ENCODE peak calls at places on chromosomes 3 and 15, in nine cellular contexts. N is tibial nerve; M is NCI-H2029 treated with DMSO at 0.1 percent for 48 hours; I is RWPE1; U is ELR; A is brain pericyte; O is HCEC 1CT; X is T-helper 2 cell; Q is stimulated activated CD4-positive, alpha-beta T cell treated with anti-CD3 and anti-CD28 coated beads, Interleukin-2, amount 100 ng/mL, for 48 hours. F is an unnamed sample.

GRCh38 chr15:28967071-28967470 is 81.3 kb downstream of the APBA2 start:
- DNase-seq in N (no peak), M (no peak), I (no peak), U (peak; percentile 64), A (no peak), O (no peak), X (no peak), Q (no peak), F (no peak)

GRCh38 chr15:42118650-42119531 is 24.5 kb upstream of the PLA2G4D start:
- DNase-seq in N (no peak), M (peak; percentile 31), I (no peak), U (peak; percentile 10), A (no peak), O (no peak), X (no peak), Q (no peak), F (no peak)

GRCh38 chr3:150275946-150276345 is 132.2 kb upstream of the TSC22D2 start:
- DNase-seq in N (no peak), M (no peak), I (no peak), U (peak; percentile 30), A (no peak), O (peak; percentile 47), X (no peak), Q (no peak), F (no peak)

GRCh38 chr3:157058392-157059071 is 101.4 kb downstream of the CCNL1 start:
- DNase-seq in N (no peak), M (no peak), I (no peak), U (no peak), A (no peak), O (no peak), X (no peak), Q (no peak), F (no peak)

GRCh38 chr15:90994059-90994416 is 297 bp downstream of the PRC1 start:
- DNase-seq in N (no peak), M (no peak), I (peak; percentile 20), U (peak; percentile 17), A (no peak), O (no peak), X (no peak), Q (no peak), F (no peak)

GRCh38 chr3:149845570-149846244 is 32.7 kb downstream of the RNF13 start:
- DNase-seq in N (no peak), M (no peak), I (no peak), U (no peak), A (no peak), O (no peak), X (no peak), Q (no peak), F (no peak)

GRCh38 chr3:168141405-168141993 is 45.8 kb upstream of the GOLIM4 start:
- DNase-seq in N (no peak), M (no peak), I (no peak), U (no peak), A (no peak), O (no peak), X (no peak), Q (no peak), F (no peak)

GRCh38 chr15:63509933-63510547 is 5.6 kb downstream of the USP3 start:
- DNase-seq in N (no peak), M (no peak), I (no peak), U (peak; percentile 83), A (no peak), O (peak; percentile 81), X (no peak), Q (no peak), F (no peak)

GRCh38 chr3:196632033-196632751 is 7.3 kb upstream of the NRROS start:
- DNase-seq in N (peak; percentile 70), M (peak; percentile 72), I (peak; percentile 82), U (peak; percentile 86), A (no peak), O (peak; percentile 74), X (peak; percentile 75), Q (peak; percentile 77), F (peak; percentile 86)

GRCh38 chr15:27134481-27134880 is 163.5 kb downstream of the GABRG3 start:
- DNase-seq in N (no peak), M (no peak), I (no peak), U (no peak), A (no peak), O (no peak), X (no peak), Q (no peak), F (no peak)

GRCh38 chr15:29541309-29541708 is 271.7 kb upstream of the NSMCE3 start:
- DNase-seq in N (no peak), M (no peak), I (no peak), U (no peak), A (no peak), O (no peak), X (no peak), Q (no peak), F (no peak)

GRCh38 chr3:10625307-10625706 is 119.9 kb upstream of the ATP2B2 start:
- DNase-seq in N (no peak), M (no peak), I (no peak), U (no peak), A (no peak), O (no peak), X (no peak), Q (no peak), F (no peak)

GRCh38 chr3:133938770-133939495 is 43.3 kb upstream of the RAB6B start:
- DNase-seq in N (no peak), M (no peak), I (peak; percentile 22), U (peak; percentile 28), A (no peak), O (no peak), X (no peak), Q (no peak), F (no peak)

GRCh38 chr3:156581954-156582353 is 27.0 kb upstream of the SSR3 start:
- DNase-seq in N (no peak), M (no peak), I (no peak), U (no peak), A (no peak), O (no peak), X (no peak), Q (no peak), F (no peak)

GRCh38 chr3:119524931-119525662 is 26.8 kb downstream of the TIMMDC1 start:
- DNase-seq in N (peak; percentile 15), M (no peak), I (no peak), U (peak; percentile 27), A (no peak), O (peak; percentile 11), X (no peak), Q (no peak), F (no peak)

GRCh38 chr3:173920386-173920785 is 522.8 kb downstream of the NLGN1 start:
- DNase-seq in N (no peak), M (peak; percentile 55), I (no peak), U (peak; percentile 69), A (no peak), O (peak; percentile 23), X (no peak), Q (no peak), F (no peak)

GRCh38 chr3:15152166-15152565 is 53.2 kb upstream of the RBSN start:
- DNase-seq in N (no peak), M (no peak), I (no peak), U (no peak), A (no peak), O (no peak), X (no peak), Q (no peak), F (no peak)

GRCh38 chr3:114730397-114730796 is 416.7 kb downstream of the ZBTB20 start:
- DNase-seq in N (no peak), M (peak; percentile 37), I (no peak), U (no peak), A (no peak), O (no peak), X (no peak), Q (no peak), F (no peak)

GRCh38 chr3:49339593-49339946 is 283 bp downstream of the USP4 start:
- DNase-seq in N (no peak), M (no peak), I (no peak), U (no peak), A (no peak), O (no peak), X (no peak), Q (no peak), F (peak; percentile 47)

F was measured in lung.